ENCODE peak calls at places on chromosomes 16 and 17, in ten cellular contexts. One of them, this sample, is unnamed.

GRCh38 chr16:72198021-72198420 is 26.1 kb upstream of the PMFBP1 start:
- DNase-seq in body of pancreas: peak; percentile 77
- DNase-seq in A549: no peak
- DNase-seq in transverse colon: no peak
- DNase-seq in uterus: no peak
- DNase-seq in lower leg skin: peak; percentile 62
- DNase-seq in HepG2: no peak
- DNase-seq in GM12892: no peak
- DNase-seq in suprapubic skin: no peak
- DNase-seq in heart left ventricle: peak; percentile 25
- DNase-seq in this sample: no peak

GRCh38 chr16:28836761-28837064 is 9.4 kb downstream of the TUFM start:
- DNase-seq in body of pancreas: no peak
- DNase-seq in A549: no peak
- DNase-seq in transverse colon: no peak
- DNase-seq in uterus: no peak
- DNase-seq in lower leg skin: no peak
- DNase-seq in HepG2: no peak
- DNase-seq in GM12892: no peak
- DNase-seq in suprapubic skin: no peak
- DNase-seq in heart left ventricle: no peak
- DNase-seq in this sample: no peak

GRCh38 chr17:80529104-80529903 is 15.3 kb upstream of the RPTOR start:
- DNase-seq in body of pancreas: no peak
- DNase-seq in A549: no peak
- DNase-seq in transverse colon: no peak
- DNase-seq in uterus: no peak
- DNase-seq in lower leg skin: no peak
- DNase-seq in HepG2: no peak
- DNase-seq in GM12892: no peak
- DNase-seq in suprapubic skin: no peak
- DNase-seq in heart left ventricle: no peak
- DNase-seq in this sample: peak; percentile 63

GRCh38 chr16:72876981-72877373 is 171.0 kb downstream of the ZFHX3 start:
- DNase-seq in body of pancreas: no peak
- DNase-seq in A549: no peak
- DNase-seq in transverse colon: no peak
- DNase-seq in uterus: no peak
- DNase-seq in lower leg skin: no peak
- DNase-seq in HepG2: no peak
- DNase-seq in GM12892: no peak
- DNase-seq in suprapubic skin: no peak
- DNase-seq in heart left ventricle: no peak
- DNase-seq in this sample: no peak

GRCh38 chr17:41919165-41919817 is 540 bp upstream of the ACLY start:
- DNase-seq in body of pancreas: no peak
- DNase-seq in A549: no peak
- DNase-seq in transverse colon: no peak
- DNase-seq in uterus: no peak
- DNase-seq in lower leg skin: peak; percentile 59
- DNase-seq in HepG2: peak; percentile 65
- DNase-seq in GM12892: no peak
- DNase-seq in suprapubic skin: no peak
- DNase-seq in heart left ventricle: no peak
- DNase-seq in this sample: peak; percentile 52

GRCh38 chr17:49907279-49907678 is 59.4 kb upstream of the TAC4 start:
- DNase-seq in body of pancreas: no peak
- DNase-seq in A549: no peak
- DNase-seq in transverse colon: no peak
- DNase-seq in uterus: no peak
- DNase-seq in lower leg skin: no peak
- DNase-seq in HepG2: no peak
- DNase-seq in GM12892: no peak
- DNase-seq in suprapubic skin: no peak
- DNase-seq in heart left ventricle: no peak
- DNase-seq in this sample: no peak

GRCh38 chr17:49516190-49516589 is 21.1 kb downstream of the NGFR start:
- DNase-seq in body of pancreas: no peak
- DNase-seq in A549: no peak
- DNase-seq in transverse colon: no peak
- DNase-seq in uterus: no peak
- DNase-seq in lower leg skin: no peak
- DNase-seq in HepG2: no peak
- DNase-seq in GM12892: no peak
- DNase-seq in suprapubic skin: no peak
- DNase-seq in heart left ventricle: no peak
- DNase-seq in this sample: no peak

GRCh38 chr17:16352838-16353701 is at the start of gene CENPV:
- DNase-seq in body of pancreas: peak; percentile 48
- DNase-seq in A549: peak; percentile 72
- DNase-seq in transverse colon: peak; percentile 70
- DNase-seq in uterus: peak; percentile 48
- DNase-seq in lower leg skin: no peak
- DNase-seq in HepG2: peak; percentile 69
- DNase-seq in GM12892: peak; percentile 77
- DNase-seq in suprapubic skin: peak; percentile 67
- DNase-seq in heart left ventricle: peak; percentile 29
- DNase-seq in this sample: peak; percentile 27

GRCh38 chr17:79905832-79906231 is 66.6 kb upstream of the CBX4 start:
- DNase-seq in body of pancreas: no peak
- DNase-seq in A549: peak; percentile 75
- DNase-seq in transverse colon: no peak
- DNase-seq in uterus: no peak
- DNase-seq in lower leg skin: no peak
- DNase-seq in HepG2: peak; percentile 95
- DNase-seq in GM12892: no peak
- DNase-seq in suprapubic skin: no peak
- DNase-seq in heart left ventricle: no peak
- DNase-seq in this sample: no peak

GRCh38 chr16:27470567-27471431 is 68.8 kb downstream of the IL21R start:
- DNase-seq in body of pancreas: no peak
- DNase-seq in A549: no peak
- DNase-seq in transverse colon: no peak
- DNase-seq in uterus: peak; percentile 42
- DNase-seq in lower leg skin: peak; percentile 48
- DNase-seq in HepG2: peak; percentile 91
- DNase-seq in GM12892: no peak
- DNase-seq in suprapubic skin: no peak
- DNase-seq in heart left ventricle: no peak
- DNase-seq in this sample: peak; percentile 67

GRCh38 chr16:83808573-83809014 is 816 bp downstream of the HSBP1 start:
- DNase-seq in body of pancreas: no peak
- DNase-seq in A549: no peak
- DNase-seq in transverse colon: no peak
- DNase-seq in uterus: no peak
- DNase-seq in lower leg skin: no peak
- DNase-seq in HepG2: no peak
- DNase-seq in GM12892: no peak
- DNase-seq in suprapubic skin: no peak
- DNase-seq in heart left ventricle: no peak
- DNase-seq in this sample: no peak

GRCh38 chr16:27287887-27288286 is 19.3 kb upstream of the NSMCE1 start:
- DNase-seq in body of pancreas: no peak
- DNase-seq in A549: no peak
- DNase-seq in transverse colon: no peak
- DNase-seq in uterus: no peak
- DNase-seq in lower leg skin: peak; percentile 11
- DNase-seq in HepG2: no peak
- DNase-seq in GM12892: no peak
- DNase-seq in suprapubic skin: no peak
- DNase-seq in heart left ventricle: no peak
- DNase-seq in this sample: no peak

GRCh38 chr16:83329466-83329865 is 478.3 kb upstream of the HSBP1 start:
- DNase-seq in body of pancreas: no peak
- DNase-seq in A549: no peak
- DNase-seq in transverse colon: no peak
- DNase-seq in uterus: no peak
- DNase-seq in lower leg skin: no peak
- DNase-seq in HepG2: no peak
- DNase-seq in GM12892: no peak
- DNase-seq in suprapubic skin: no peak
- DNase-seq in heart left ventricle: no peak
- DNase-seq in this sample: no peak

GRCh38 chr16:4376126-4376819 is 4.6 kb downstream of the VASN start:
- DNase-seq in body of pancreas: peak; percentile 90
- DNase-seq in A549: no peak
- DNase-seq in transverse colon: peak; percentile 76
- DNase-seq in uterus: peak; percentile 92
- DNase-seq in lower leg skin: peak; percentile 74
- DNase-seq in HepG2: no peak
- DNase-seq in GM12892: no peak
- DNase-seq in suprapubic skin: peak; percentile 95
- DNase-seq in heart left ventricle: peak; percentile 91
- DNase-seq in this sample: peak; percentile 76

GRCh38 chr16:51849715-51850114 is 697.2 kb downstream of the TOX3 start:
- DNase-seq in body of pancreas: no peak
- DNase-seq in A549: no peak
- DNase-seq in transverse colon: no peak
- DNase-seq in uterus: no peak
- DNase-seq in lower leg skin: no peak
- DNase-seq in HepG2: no peak
- DNase-seq in GM12892: no peak
- DNase-seq in suprapubic skin: no peak
- DNase-seq in heart left ventricle: no peak
- DNase-seq in this sample: no peak

DNA sequence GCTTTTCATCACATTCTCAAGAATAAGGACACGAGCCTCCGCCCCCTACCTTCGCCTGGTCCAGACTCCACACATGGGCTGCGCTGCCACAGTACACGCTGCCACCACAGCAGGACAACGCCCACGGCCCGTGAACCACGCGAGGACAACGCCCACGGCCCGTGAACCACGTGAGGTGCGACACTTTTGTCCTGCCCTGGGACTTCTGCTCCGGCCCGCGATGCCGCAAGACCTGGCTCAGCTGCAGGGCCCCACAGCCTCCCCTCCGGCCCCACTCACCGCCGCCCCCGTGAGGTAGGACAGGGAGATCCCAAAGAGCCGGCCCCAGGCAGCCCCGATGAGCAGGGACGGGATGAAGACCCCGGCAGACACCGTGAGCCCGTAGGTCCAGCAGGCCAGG is 5.9 kb upstream of the CCDC154 start:
- DNase-seq in body of pancreas: no peak
- DNase-seq in A549: no peak
- DNase-seq in transverse colon: no peak
- DNase-seq in uterus: no peak
- DNase-seq in lower leg skin: no peak
- DNase-seq in HepG2: no peak
- DNase-seq in GM12892: no peak
- DNase-seq in suprapubic skin: no peak
- DNase-seq in heart left ventricle: no peak
- DNase-seq in this sample: no peak
- TF ChIP-seq POLR2A in body of pancreas: no peak
- TF ChIP-seq POLR2A in A549: no peak
- TF ChIP-seq POLR2A in transverse colon: no peak
- TF ChIP-seq POLR2A in uterus: no peak
- TF ChIP-seq POLR2A in lower leg skin: no peak
- TF ChIP-seq POLR2A in HepG2: no peak
- TF ChIP-seq POLR2A in GM12892: no peak
- TF ChIP-seq POLR2A in suprapubic skin: no peak
- TF ChIP-seq POLR2A in heart left ventricle: no peak
- TF ChIP-seq POLR2A in this sample: no peak

GRCh38 chr17:40463122-40463550 is 19.9 kb downstream of the IGFBP4 start:
- DNase-seq in body of pancreas: no peak
- DNase-seq in A549: peak; percentile 76
- DNase-seq in transverse colon: no peak
- DNase-seq in uterus: no peak
- DNase-seq in lower leg skin: no peak
- DNase-seq in HepG2: no peak
- DNase-seq in GM12892: no peak
- DNase-seq in suprapubic skin: no peak
- DNase-seq in heart left ventricle: no peak
- DNase-seq in this sample: no peak
- TF ChIP-seq POLR2A in body of pancreas: no peak
- TF ChIP-seq POLR2A in A549: no peak
- TF ChIP-seq POLR2A in transverse colon: no peak
- TF ChIP-seq POLR2A in uterus: no peak
- TF ChIP-seq POLR2A in lower leg skin: no peak
- TF ChIP-seq POLR2A in HepG2: no peak
- TF ChIP-seq POLR2A in GM12892: no peak
- TF ChIP-seq POLR2A in suprapubic skin: no peak
- TF ChIP-seq POLR2A in heart left ventricle: no peak
- TF ChIP-seq POLR2A in this sample: no peak

GRCh38 chr17:334974-335481 is 17.6 kb downstream of the RPH3AL start:
- DNase-seq in body of pancreas: no peak
- DNase-seq in A549: no peak
- DNase-seq in transverse colon: no peak
- DNase-seq in uterus: no peak
- DNase-seq in lower leg skin: no peak
- DNase-seq in HepG2: no peak
- DNase-seq in GM12892: no peak
- DNase-seq in suprapubic skin: peak; percentile 62
- DNase-seq in heart left ventricle: peak; percentile 17
- DNase-seq in this sample: no peak

GRCh38 chr17:330993-331701 is 21.5 kb downstream of the RPH3AL start:
- DNase-seq in body of pancreas: peak; percentile 58
- DNase-seq in A549: no peak
- DNase-seq in transverse colon: peak; percentile 29
- DNase-seq in uterus: peak; percentile 44
- DNase-seq in lower leg skin: no peak
- DNase-seq in HepG2: no peak
- DNase-seq in GM12892: no peak
- DNase-seq in suprapubic skin: peak; percentile 63
- DNase-seq in heart left ventricle: peak; percentile 83
- DNase-seq in this sample: peak; percentile 59

GRCh38 chr17:333626-334396 is 18.8 kb downstream of the RPH3AL start:
- DNase-seq in body of pancreas: peak; percentile 91
- DNase-seq in A549: no peak
- DNase-seq in transverse colon: peak; percentile 67
- DNase-seq in uterus: peak; percentile 74
- DNase-seq in lower leg skin: no peak
- DNase-seq in HepG2: no peak
- DNase-seq in GM12892: no peak
- DNase-seq in suprapubic skin: peak; percentile 72
- DNase-seq in heart left ventricle: peak; percentile 83
- DNase-seq in this sample: peak; percentile 72

GRCh38 chr17:332023-332422 is 20.6 kb downstream of the RPH3AL start:
- DNase-seq in body of pancreas: peak; percentile 19
- DNase-seq in A549: no peak
- DNase-seq in transverse colon: no peak
- DNase-seq in uterus: no peak
- DNase-seq in lower leg skin: no peak
- DNase-seq in HepG2: no peak
- DNase-seq in GM12892: no peak
- DNase-seq in suprapubic skin: no peak
- DNase-seq in heart left ventricle: no peak
- DNase-seq in this sample: no peak

GRCh38 chr17:332558-333322 is 19.9 kb downstream of the RPH3AL start:
- DNase-seq in body of pancreas: peak; percentile 52
- DNase-seq in A549: no peak
- DNase-seq in transverse colon: no peak
- DNase-seq in uterus: no peak
- DNase-seq in lower leg skin: no peak
- DNase-seq in HepG2: no peak
- DNase-seq in GM12892: no peak
- DNase-seq in suprapubic skin: peak; percentile 63
- DNase-seq in heart left ventricle: peak; percentile 43
- DNase-seq in this sample: peak; percentile 61
- TF ChIP-seq POLR2A in body of pancreas: no peak
- TF ChIP-seq POLR2A in A549: no peak
- TF ChIP-seq POLR2A in transverse colon: no peak
- TF ChIP-seq POLR2A in uterus: no peak
- TF ChIP-seq POLR2A in lower leg skin: no peak
- TF ChIP-seq POLR2A in HepG2: no peak
- TF ChIP-seq POLR2A in GM12892: no peak
- TF ChIP-seq POLR2A in suprapubic skin: no peak
- TF ChIP-seq POLR2A in heart left ventricle: peak; percentile 36
- TF ChIP-seq POLR2A in this sample: no peak

GRCh38 chr17:4944554-4945175 is 3.7 kb downstream of the PFN1 start:
- DNase-seq in body of pancreas: no peak
- DNase-seq in A549: no peak
- DNase-seq in transverse colon: no peak
- DNase-seq in uterus: no peak
- DNase-seq in lower leg skin: no peak
- DNase-seq in HepG2: no peak
- DNase-seq in GM12892: no peak
- DNase-seq in suprapubic skin: no peak
- DNase-seq in heart left ventricle: no peak
- DNase-seq in this sample: no peak
- TF ChIP-seq POLR2A in body of pancreas: no peak
- TF ChIP-seq POLR2A in A549: peak; percentile 3
- TF ChIP-seq POLR2A in transverse colon: no peak
- TF ChIP-seq POLR2A in uterus: no peak
- TF ChIP-seq POLR2A in lower leg skin: no peak
- TF ChIP-seq POLR2A in HepG2: no peak
- TF ChIP-seq POLR2A in GM12892: no peak
- TF ChIP-seq POLR2A in suprapubic skin: no peak
- TF ChIP-seq POLR2A in heart left ventricle: no peak
- TF ChIP-seq POLR2A in this sample: no peak

This sample was measured in gastrocnemius medialis.